ENCODE peak calls at places on chromosomes 12 and 14, in four cellular contexts. One of them, this sample, is unnamed.
A peak's percentile ranks its signal among the peaks of the same experiment; 100 is the strongest.

GRCh38 chr14:104866451-104867370 is 1.6 kb downstream of the CEP170B start:
- DNase-seq in Karpas-422: no peak
- DNase-seq in stimulated activated CD4-positive, alpha-beta T cell treated with anti-CD3 and anti-CD28 coated beads, Interleukin-1b, Interleukin-23, amount 100 ng/mL, for 24 hours: no peak
- DNase-seq in activated CD4-positive, alpha-beta T cell treated with anti-CD3 and anti-CD28 coated beads, Interleukin-2, amount 50 U/mL, for 1 hour: no peak
- DNase-seq in this sample: no peak

GRCh38 chr14:71169028-71169427 is 261.8 kb downstream of the PCNX1 start:
- DNase-seq in stimulated activated CD4-positive, alpha-beta T cell treated with anti-CD3 and anti-CD28 coated beads, Interleukin-1b, Interleukin-23, amount 100 ng/mL, for 24 hours: no peak
- DNase-seq in Karpas-422: peak; percentile 88
- DNase-seq in activated CD4-positive, alpha-beta T cell treated with anti-CD3 and anti-CD28 coated beads, Interleukin-2, amount 50 U/mL, for 1 hour: no peak
- DNase-seq in this sample: no peak

GRCh38 chr12:96215933-96216273 is 21.7 kb downstream of the ELK3 start:
- DNase-seq in activated CD4-positive, alpha-beta T cell treated with anti-CD3 and anti-CD28 coated beads, Interleukin-2, amount 50 U/mL, for 1 hour: no peak
- DNase-seq in stimulated activated CD4-positive, alpha-beta T cell treated with anti-CD3 and anti-CD28 coated beads, Interleukin-1b, Interleukin-23, amount 100 ng/mL, for 24 hours: no peak
- DNase-seq in Karpas-422: no peak
- DNase-seq in this sample: no peak

GRCh38 chr12:6927379-6927991 is at the start of gene ATN1:
- DNase-seq in Karpas-422: peak; percentile 81
- DNase-seq in activated CD4-positive, alpha-beta T cell treated with anti-CD3 and anti-CD28 coated beads, Interleukin-2, amount 50 U/mL, for 1 hour: peak; percentile 34
- DNase-seq in stimulated activated CD4-positive, alpha-beta T cell treated with anti-CD3 and anti-CD28 coated beads, Interleukin-1b, Interleukin-23, amount 100 ng/mL, for 24 hours: no peak
- DNase-seq in this sample: peak; percentile 92

GRCh38 chr12:2363836-2364565 is 311.2 kb downstream of the CACNA1C start:
- DNase-seq in stimulated activated CD4-positive, alpha-beta T cell treated with anti-CD3 and anti-CD28 coated beads, Interleukin-1b, Interleukin-23, amount 100 ng/mL, for 24 hours: no peak
- DNase-seq in activated CD4-positive, alpha-beta T cell treated with anti-CD3 and anti-CD28 coated beads, Interleukin-2, amount 50 U/mL, for 1 hour: no peak
- DNase-seq in Karpas-422: no peak
- DNase-seq in this sample: no peak

GRCh38 chr12:53963434-53964314 is 9.0 kb downstream of the HOXC12 start:
- DNase-seq in activated CD4-positive, alpha-beta T cell treated with anti-CD3 and anti-CD28 coated beads, Interleukin-2, amount 50 U/mL, for 1 hour: no peak
- DNase-seq in stimulated activated CD4-positive, alpha-beta T cell treated with anti-CD3 and anti-CD28 coated beads, Interleukin-1b, Interleukin-23, amount 100 ng/mL, for 24 hours: no peak
- DNase-seq in Karpas-422: no peak
- DNase-seq in this sample: no peak

GRCh38 chr14:57480044-57480443 is 13.6 kb downstream of the CCDC198 start:
- DNase-seq in activated CD4-positive, alpha-beta T cell treated with anti-CD3 and anti-CD28 coated beads, Interleukin-2, amount 50 U/mL, for 1 hour: no peak
- DNase-seq in Karpas-422: peak; percentile 91
- DNase-seq in stimulated activated CD4-positive, alpha-beta T cell treated with anti-CD3 and anti-CD28 coated beads, Interleukin-1b, Interleukin-23, amount 100 ng/mL, for 24 hours: no peak
- DNase-seq in this sample: no peak

GRCh38 chr12:15719230-15719629 is 70.0 kb downstream of the EPS8 start:
- DNase-seq in stimulated activated CD4-positive, alpha-beta T cell treated with anti-CD3 and anti-CD28 coated beads, Interleukin-1b, Interleukin-23, amount 100 ng/mL, for 24 hours: no peak
- DNase-seq in activated CD4-positive, alpha-beta T cell treated with anti-CD3 and anti-CD28 coated beads, Interleukin-2, amount 50 U/mL, for 1 hour: no peak
- DNase-seq in Karpas-422: no peak
- DNase-seq in this sample: no peak

GRCh38 chr12:78338054-78338785 is 507.5 kb downstream of the NAV3 start:
- DNase-seq in activated CD4-positive, alpha-beta T cell treated with anti-CD3 and anti-CD28 coated beads, Interleukin-2, amount 50 U/mL, for 1 hour: no peak
- DNase-seq in Karpas-422: no peak
- DNase-seq in stimulated activated CD4-positive, alpha-beta T cell treated with anti-CD3 and anti-CD28 coated beads, Interleukin-1b, Interleukin-23, amount 100 ng/mL, for 24 hours: no peak
- DNase-seq in this sample: no peak

GRCh38 chr12:27575780-27576154 is 51.8 kb downstream of the PPFIBP1 start:
- DNase-seq in stimulated activated CD4-positive, alpha-beta T cell treated with anti-CD3 and anti-CD28 coated beads, Interleukin-1b, Interleukin-23, amount 100 ng/mL, for 24 hours: no peak
- DNase-seq in activated CD4-positive, alpha-beta T cell treated with anti-CD3 and anti-CD28 coated beads, Interleukin-2, amount 50 U/mL, for 1 hour: no peak
- DNase-seq in Karpas-422: no peak
- DNase-seq in this sample: peak; percentile 42